ENCODE peak calls at places on chromosomes 12 and 14, in five cellular contexts. Q is right cardiac atrium; U is NCI-H774; F is Right ventricle myocardium superior; H is activated T-helper 1 cell treated with anti-CD3 and anti-CD28 coated beads, Interleukin-2, amount 50 U/mL, for 16 hours. S is an unnamed sample.

GRCh38 chr14:48536318-48536717 is 860.9 kb upstream of the MDGA2 start:
- DNase-seq in Q (peak; percentile 33), U (no peak), F (no peak), H (no peak), S (no peak)

GRCh38 chr14:99751539-99752485 is 41.4 kb upstream of the EML1 start:
- DNase-seq in Q (peak; percentile 56), U (no peak), F (peak; percentile 41), H (no peak), S (no peak)

GRCh38 chr14:32303865-32304264 is 25.2 kb upstream of the AKAP6 start:
- DNase-seq in Q (no peak), U (no peak), F (no peak), H (no peak), S (no peak)

GRCh38 chr14:68947802-68948201 is 31.3 kb downstream of the ACTN1 start:
- DNase-seq in Q (peak; percentile 92), U (no peak), F (peak; percentile 86), H (no peak), S (peak; percentile 86)

GRCh38 chr14:47389520-47389919 is 285.9 kb downstream of the MDGA2 start:
- DNase-seq in Q (no peak), U (no peak), F (no peak), H (no peak), S (no peak)

GRCh38 chr14:25042362-25043299 is 7.3 kb downstream of the STXBP6 start:
- DNase-seq in Q (no peak), U (no peak), F (no peak), H (no peak), S (no peak)

GRCh38 chr12:30019386-30020140 is 235.8 kb upstream of the TMTC1 start:
- DNase-seq in Q (no peak), U (no peak), F (no peak), H (no peak), S (no peak)

GRCh38 chr14:38731962-38732361 is 371.1 kb downstream of the SEC23A start:
- DNase-seq in Q (no peak), U (no peak), F (no peak), H (no peak), S (no peak)

GRCh38 chr12:120388711-120389431 is 19.9 kb upstream of the MSI1 start:
- DNase-seq in Q (no peak), U (peak; percentile 89), F (no peak), H (no peak), S (no peak)

GRCh38 chr14:105203057-105203494 is 22.0 kb upstream of the NUDT14 start:
- DNase-seq in Q (peak; percentile 91), U (peak; percentile 35), F (peak; percentile 88), H (peak; percentile 41), S (peak; percentile 89)

GRCh38 chr14:91415794-91416743 is 1.6 kb downstream of the CCDC88C start:
- DNase-seq in Q (no peak), U (no peak), F (no peak), H (no peak), S (no peak)

GRCh38 chr14:68668531-68668930 is 124.3 kb downstream of the ZFP36L1 start:
- DNase-seq in Q (no peak), U (no peak), F (no peak), H (no peak), S (no peak)

GRCh38 chr12:24078318-24078765 is 128.9 kb upstream of the SOX5 start:
- DNase-seq in Q (no peak), U (no peak), F (no peak), H (no peak), S (no peak)

GRCh38 chr14:102362084-102362483 is 606 bp downstream of the CINP start:
- DNase-seq in Q (no peak), U (no peak), F (no peak), H (no peak), S (no peak)

GRCh38 chr12:15116983-15117382 is 104.2 kb downstream of the RERG start:
- DNase-seq in Q (no peak), U (no peak), F (no peak), H (no peak), S (no peak)

GRCh38 chr12:21657336-21658077 is at the start of gene LDHB:
- DNase-seq in Q (peak; percentile 98), U (peak; percentile 91), F (peak; percentile 98), H (peak; percentile 83), S (peak; percentile 96)

GRCh38 chr12:53325539-53326061 is 4.2 kb upstream of the AAAS start:
- DNase-seq in Q (peak; percentile 80), U (no peak), F (peak; percentile 58), H (no peak), S (peak; percentile 73)

GRCh38 chr14:69522026-69522425 is 37.5 kb downstream of the PLEKHD1 start:
- DNase-seq in Q (no peak), U (no peak), F (no peak), H (no peak), S (no peak)

GRCh38 chr14:77271113-77271710 is at the start of gene NGB:
- DNase-seq in Q (no peak), U (no peak), F (no peak), H (no peak), S (no peak)

GRCh38 chr12:16984484-16984883 is 378.5 kb upstream of the LMO3 start:
- DNase-seq in Q (no peak), U (no peak), F (no peak), H (no peak), S (no peak)

GRCh38 chr12:48002179-48002601 is 2.1 kb downstream of the COL2A1 start:
- DNase-seq in Q (no peak), U (no peak), F (no peak), H (no peak), S (no peak)

GRCh38 chr14:50944647-50945413 is 547 bp upstream of the PYGL start:
- DNase-seq in Q (peak; percentile 83), U (peak; percentile 27), F (peak; percentile 76), H (no peak), S (peak; percentile 75)

GRCh38 chr14:101072531-101072930 is 169.0 kb upstream of the RTL1 start:
- DNase-seq in Q (no peak), U (no peak), F (no peak), H (no peak), S (no peak)

S was measured in Right ventricle myocardium inferior.